ENCODE peak calls at places on chromosomes 4 and X, in seven cellular contexts. One of them, this sample, is unnamed.

GRCh38 chr4:151865744-151866143 is 104.9 kb upstream of the GATB start:
- DNase-seq in esophagus squamous epithelium: no peak
- DNase-seq in neural crest cell: no peak
- DNase-seq in coronary artery: no peak
- DNase-seq in testis: no peak
- DNase-seq in nephron progenitor cell: no peak
- DNase-seq in Calu3: no peak
- DNase-seq in this sample: no peak

GRCh38 chrX:13647709-13648212 is 5.2 kb upstream of the TCEANC start:
- DNase-seq in esophagus squamous epithelium: peak
- DNase-seq in neural crest cell: no peak
- DNase-seq in coronary artery: no peak
- DNase-seq in testis: peak
- DNase-seq in nephron progenitor cell: no peak
- DNase-seq in Calu3: peak
- DNase-seq in this sample: peak

GRCh38 chr4:17597517-17597916 is 16.9 kb upstream of the MED28 start:
- DNase-seq in esophagus squamous epithelium: no peak
- DNase-seq in neural crest cell: no peak
- DNase-seq in coronary artery: no peak
- DNase-seq in testis: no peak
- DNase-seq in nephron progenitor cell: no peak
- DNase-seq in Calu3: peak
- DNase-seq in this sample: no peak

GRCh38 chr4:57324673-57325307 is 214.6 kb upstream of the IGFBP7 start:
- DNase-seq in esophagus squamous epithelium: no peak
- DNase-seq in neural crest cell: no peak
- DNase-seq in coronary artery: no peak
- DNase-seq in testis: no peak
- DNase-seq in nephron progenitor cell: no peak
- DNase-seq in Calu3: no peak
- DNase-seq in this sample: no peak

GRCh38 chr4:69214716-69215115 is at the start of gene UGT2B11:
- DNase-seq in esophagus squamous epithelium: no peak
- DNase-seq in neural crest cell: no peak
- DNase-seq in coronary artery: no peak
- DNase-seq in testis: no peak
- DNase-seq in nephron progenitor cell: no peak
- DNase-seq in Calu3: no peak
- DNase-seq in this sample: no peak

GRCh38 chr4:112327950-112328349 is 30.8 kb downstream of the ALPK1 start:
- DNase-seq in esophagus squamous epithelium: no peak
- DNase-seq in neural crest cell: no peak
- DNase-seq in coronary artery: no peak
- DNase-seq in testis: no peak
- DNase-seq in nephron progenitor cell: no peak
- DNase-seq in Calu3: no peak
- DNase-seq in this sample: no peak

GRCh38 chrX:95367286-95367685 is 1317.4 kb upstream of the DIAPH2 start:
- DNase-seq in esophagus squamous epithelium: no peak
- DNase-seq in neural crest cell: no peak
- DNase-seq in coronary artery: no peak
- DNase-seq in testis: no peak
- DNase-seq in nephron progenitor cell: no peak
- DNase-seq in Calu3: no peak
- DNase-seq in this sample: no peak

GRCh38 chr4:153014460-153014859 is 78.3 kb downstream of the FHDC1 start:
- DNase-seq in esophagus squamous epithelium: no peak
- DNase-seq in neural crest cell: no peak
- DNase-seq in coronary artery: no peak
- DNase-seq in testis: no peak
- DNase-seq in nephron progenitor cell: no peak
- DNase-seq in Calu3: no peak
- DNase-seq in this sample: no peak

GRCh38 chr4:123430031-123430430 is 33.4 kb downstream of the SPRY1 start:
- DNase-seq in esophagus squamous epithelium: no peak
- DNase-seq in neural crest cell: no peak
- DNase-seq in coronary artery: no peak
- DNase-seq in testis: no peak
- DNase-seq in nephron progenitor cell: no peak
- DNase-seq in Calu3: no peak
- DNase-seq in this sample: no peak

GRCh38 chr4:121070696-121071639 is 1.4 kb downstream of the NDNF start:
- DNase-seq in esophagus squamous epithelium: no peak
- DNase-seq in neural crest cell: peak
- DNase-seq in coronary artery: no peak
- DNase-seq in testis: peak
- DNase-seq in nephron progenitor cell: peak
- DNase-seq in Calu3: peak
- DNase-seq in this sample: peak

GRCh38 chr4:26789208-26789607 is 71.4 kb upstream of the STIM2 start:
- DNase-seq in esophagus squamous epithelium: no peak
- DNase-seq in neural crest cell: no peak
- DNase-seq in coronary artery: no peak
- DNase-seq in testis: no peak
- DNase-seq in nephron progenitor cell: no peak
- DNase-seq in Calu3: no peak
- DNase-seq in this sample: no peak

GRCh38 chr4:37132351-37132989 is 112.1 kb upstream of the NWD2 start:
- DNase-seq in esophagus squamous epithelium: no peak
- DNase-seq in neural crest cell: no peak
- DNase-seq in coronary artery: no peak
- DNase-seq in testis: no peak
- DNase-seq in nephron progenitor cell: no peak
- DNase-seq in Calu3: no peak
- DNase-seq in this sample: no peak
- TF ChIP-seq CTCF in esophagus squamous epithelium: peak
- TF ChIP-seq CTCF in neural crest cell: peak
- TF ChIP-seq CTCF in coronary artery: no peak
- TF ChIP-seq CTCF in testis: peak
- TF ChIP-seq CTCF in nephron progenitor cell: peak
- TF ChIP-seq CTCF in Calu3: no peak
- TF ChIP-seq CTCF in this sample: no peak

DNA sequence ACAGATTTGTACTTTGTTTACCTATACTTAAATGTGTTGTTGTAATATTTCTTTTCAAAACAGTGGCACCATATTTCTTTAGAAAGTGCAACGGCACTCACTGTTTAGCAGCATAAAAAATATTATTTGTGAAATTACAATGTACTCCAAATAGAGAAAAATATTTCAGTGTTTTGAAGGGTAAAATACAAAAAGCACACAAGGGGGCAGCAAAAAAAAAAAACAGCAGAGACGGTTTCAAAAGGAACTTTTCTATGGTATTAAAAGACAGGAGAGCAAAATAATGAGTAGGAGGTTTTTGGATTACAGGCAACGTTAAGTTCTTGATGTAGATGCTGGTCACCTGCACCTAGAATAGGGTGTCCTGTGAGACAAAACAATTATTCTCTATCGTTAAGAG is 2.0 kb downstream of the NUDT11 start:
- DNase-seq in esophagus squamous epithelium: no peak
- DNase-seq in neural crest cell: no peak
- DNase-seq in coronary artery: no peak
- DNase-seq in testis: no peak
- DNase-seq in nephron progenitor cell: no peak
- DNase-seq in Calu3: no peak
- DNase-seq in this sample: no peak
- TF ChIP-seq CTCF in esophagus squamous epithelium: no peak
- TF ChIP-seq CTCF in neural crest cell: peak
- TF ChIP-seq CTCF in coronary artery: no peak
- TF ChIP-seq CTCF in testis: no peak
- TF ChIP-seq CTCF in nephron progenitor cell: no peak
- TF ChIP-seq CTCF in Calu3: no peak
- TF ChIP-seq CTCF in this sample: no peak

GRCh38 chr4:104015680-104016079 is 295.9 kb upstream of the TACR3 start:
- DNase-seq in esophagus squamous epithelium: no peak
- DNase-seq in neural crest cell: no peak
- DNase-seq in coronary artery: no peak
- DNase-seq in testis: peak
- DNase-seq in nephron progenitor cell: no peak
- DNase-seq in Calu3: no peak
- DNase-seq in this sample: no peak
- TF ChIP-seq CTCF in esophagus squamous epithelium: peak
- TF ChIP-seq CTCF in neural crest cell: peak
- TF ChIP-seq CTCF in coronary artery: no peak
- TF ChIP-seq CTCF in testis: no peak
- TF ChIP-seq CTCF in nephron progenitor cell: peak
- TF ChIP-seq CTCF in Calu3: no peak
- TF ChIP-seq CTCF in this sample: no peak

GRCh38 chr4:186536285-186536684 is 19.1 kb downstream of the MTNR1A start:
- DNase-seq in esophagus squamous epithelium: no peak
- DNase-seq in neural crest cell: no peak
- DNase-seq in coronary artery: no peak
- DNase-seq in testis: no peak
- DNase-seq in nephron progenitor cell: no peak
- DNase-seq in Calu3: no peak
- DNase-seq in this sample: no peak
- TF ChIP-seq CTCF in esophagus squamous epithelium: no peak
- TF ChIP-seq CTCF in neural crest cell: no peak
- TF ChIP-seq CTCF in coronary artery: no peak
- TF ChIP-seq CTCF in testis: no peak
- TF ChIP-seq CTCF in nephron progenitor cell: no peak
- TF ChIP-seq CTCF in Calu3: no peak
- TF ChIP-seq CTCF in this sample: no peak

GRCh38 chr4:1233641-1234277 is 15.2 kb downstream of the CTBP1 start:
- DNase-seq in esophagus squamous epithelium: no peak
- DNase-seq in neural crest cell: no peak
- DNase-seq in coronary artery: no peak
- DNase-seq in testis: peak
- DNase-seq in nephron progenitor cell: peak
- DNase-seq in Calu3: no peak
- DNase-seq in this sample: no peak
- TF ChIP-seq CTCF in esophagus squamous epithelium: peak
- TF ChIP-seq CTCF in neural crest cell: peak
- TF ChIP-seq CTCF in coronary artery: no peak
- TF ChIP-seq CTCF in testis: peak
- TF ChIP-seq CTCF in nephron progenitor cell: no peak
- TF ChIP-seq CTCF in Calu3: no peak
- TF ChIP-seq CTCF in this sample: no peak

DNA sequence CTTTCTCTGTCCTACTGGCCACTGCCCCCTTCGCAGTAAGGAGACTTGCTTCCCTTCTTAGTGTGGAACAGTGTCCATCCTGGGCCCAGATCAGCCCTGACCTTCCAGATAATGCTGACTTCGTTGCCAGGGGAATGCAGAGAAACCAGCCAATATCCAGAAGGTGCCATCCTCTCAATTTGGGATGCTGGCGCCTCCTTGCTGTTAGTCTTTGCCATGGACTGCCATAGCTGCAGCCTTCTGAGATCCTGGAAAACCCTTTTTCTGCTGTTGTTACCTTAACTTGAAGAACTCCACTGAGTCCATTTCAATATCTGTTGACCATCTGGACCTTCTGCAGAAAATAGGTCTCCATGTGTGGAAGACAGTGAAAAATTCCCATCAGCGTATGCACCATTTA is 21.8 kb downstream of the RAI2 start:
- DNase-seq in esophagus squamous epithelium: no peak
- DNase-seq in neural crest cell: no peak
- DNase-seq in coronary artery: no peak
- DNase-seq in testis: no peak
- DNase-seq in nephron progenitor cell: no peak
- DNase-seq in Calu3: no peak
- DNase-seq in this sample: no peak
- TF ChIP-seq CTCF in esophagus squamous epithelium: no peak
- TF ChIP-seq CTCF in neural crest cell: no peak
- TF ChIP-seq CTCF in coronary artery: no peak
- TF ChIP-seq CTCF in testis: no peak
- TF ChIP-seq CTCF in nephron progenitor cell: no peak
- TF ChIP-seq CTCF in Calu3: no peak
- TF ChIP-seq CTCF in this sample: no peak

GRCh38 chr4:47217291-47217690 is 185.9 kb downstream of the GABRB1 start:
- DNase-seq in esophagus squamous epithelium: no peak
- DNase-seq in neural crest cell: no peak
- DNase-seq in coronary artery: no peak
- DNase-seq in testis: no peak
- DNase-seq in nephron progenitor cell: no peak
- DNase-seq in Calu3: no peak
- DNase-seq in this sample: no peak
- TF ChIP-seq CTCF in esophagus squamous epithelium: no peak
- TF ChIP-seq CTCF in neural crest cell: no peak
- TF ChIP-seq CTCF in coronary artery: no peak
- TF ChIP-seq CTCF in testis: no peak
- TF ChIP-seq CTCF in nephron progenitor cell: no peak
- TF ChIP-seq CTCF in Calu3: no peak
- TF ChIP-seq CTCF in this sample: no peak

This sample was measured in CD4-positive, alpha-beta T cell.